ENCODE peak calls at places on chromosome 11, in ten cellular contexts. H, I, O, W, C, V, F, G, U and J are unnamed samples.
A peak's percentile ranks its signal among the peaks of the same experiment; 100 is the strongest.

GRCh38 chr11:35274909-35275807 is 136.2 kb downstream of the CD44 start:
- DNase-seq in W (peak; percentile 85), U (peak; percentile 94), I (peak; percentile 90), F (peak; percentile 47), V (peak; percentile 91), O (peak; percentile 76), H (peak; percentile 3), C (peak; percentile 88), G (peak; percentile 23), J (no peak)

GRCh38 chr11:69105431-69106123 is 50.2 kb upstream of the SMIM38 start:
- DNase-seq in H (no peak), C (no peak), U (no peak), V (no peak), I (peak; percentile 50), G (no peak), O (no peak), W (no peak), F (no peak), J (no peak)

GRCh38 chr11:48055292-48056132 is 75.2 kb downstream of the PTPRJ start:
- DNase-seq in U (peak; percentile 54), H (no peak), C (peak; percentile 88), G (peak; percentile 45), I (no peak), O (peak; percentile 48), V (no peak), F (no peak), W (no peak), J (peak; percentile 84)

GRCh38 chr11:74011360-74012071 is 2.6 kb upstream of the UCP3 start:
- DNase-seq in V (no peak), F (no peak), W (no peak), H (no peak), C (no peak), U (no peak), G (no peak), O (no peak), I (no peak), J (no peak)

GRCh38 chr11:115587718-115588342 is 83.6 kb upstream of the CADM1 start:
- DNase-seq in F (no peak), G (no peak), V (no peak), C (no peak), H (no peak), U (no peak), O (no peak), I (no peak), W (no peak), J (no peak)

GRCh38 chr11:11697796-11698195 is 76.0 kb upstream of the GALNT18 start:
- DNase-seq in G (no peak), O (no peak), W (no peak), C (no peak), U (no peak), V (no peak), H (no peak), F (no peak), I (no peak), J (no peak)

GRCh38 chr11:9601876-9602199 is 28.4 kb downstream of the WEE1 start:
- DNase-seq in F (no peak), O (no peak), I (no peak), W (no peak), C (no peak), V (no peak), U (no peak), H (no peak), G (no peak), J (no peak)

GRCh38 chr11:123434262-123434661 is 4.2 kb downstream of the GRAMD1B start:
- DNase-seq in W (peak; percentile 11), U (no peak), G (peak; percentile 40), O (no peak), C (no peak), V (peak; percentile 54), I (no peak), F (no peak), H (peak; percentile 41), J (no peak)

GRCh38 chr11:67356867-67357561 is 3.7 kb upstream of the POLD4 start:
- DNase-seq in I (peak; percentile 82), F (no peak), O (peak; percentile 76), G (peak; percentile 88), H (peak; percentile 90), U (peak; percentile 78), V (peak; percentile 75), C (peak; percentile 60), W (peak; percentile 79), J (peak; percentile 73)

GRCh38 chr11:124863137-124863825 is 2.0 kb upstream of the ROBO3 start:
- DNase-seq in C (no peak), V (peak; percentile 61), U (peak; percentile 47), W (no peak), G (peak; percentile 17), F (no peak), I (no peak), H (peak; percentile 95), O (peak; percentile 62), J (no peak)

GRCh38 chr11:44572884-44573283 is 7.4 kb downstream of the CD82 start:
- DNase-seq in G (peak; percentile 36), O (no peak), V (no peak), H (no peak), I (peak; percentile 80), W (no peak), U (peak; percentile 79), F (no peak), C (no peak), J (no peak)

GRCh38 chr11:113643701-113644100 is 62.4 kb downstream of the TMPRSS5 start:
- DNase-seq in I (no peak), C (no peak), V (no peak), G (no peak), W (no peak), U (no peak), F (no peak), H (no peak), O (no peak), J (no peak)

GRCh38 chr11:112113539-112114457 is 27.1 kb downstream of the SDHD start:
- DNase-seq in F (no peak), U (no peak), G (peak; percentile 69), I (no peak), C (peak; percentile 10), W (no peak), H (peak; percentile 58), O (no peak), V (no peak), J (no peak)

GRCh38 chr11:132186699-132187098 is 816.3 kb downstream of the NTM start:
- DNase-seq in I (no peak), C (no peak), U (no peak), O (no peak), W (no peak), G (no peak), H (peak; percentile 23), F (no peak), V (no peak), J (no peak)

GRCh38 chr11:9459573-9460321 is 1.1 kb upstream of the ZNF143 start:
- DNase-seq in H (no peak), G (peak; percentile 32), I (no peak), C (peak; percentile 12), V (no peak), O (no peak), F (no peak), U (peak; percentile 12), W (no peak), J (peak; percentile 54)

GRCh38 chr11:22192642-22193347 is at the start of gene ANO5:
- DNase-seq in G (peak; percentile 78), H (peak; percentile 87), F (peak; percentile 7), I (peak; percentile 88), U (peak; percentile 85), O (peak; percentile 56), V (peak; percentile 64), W (peak; percentile 83), C (peak; percentile 27), J (no peak)

DNA sequence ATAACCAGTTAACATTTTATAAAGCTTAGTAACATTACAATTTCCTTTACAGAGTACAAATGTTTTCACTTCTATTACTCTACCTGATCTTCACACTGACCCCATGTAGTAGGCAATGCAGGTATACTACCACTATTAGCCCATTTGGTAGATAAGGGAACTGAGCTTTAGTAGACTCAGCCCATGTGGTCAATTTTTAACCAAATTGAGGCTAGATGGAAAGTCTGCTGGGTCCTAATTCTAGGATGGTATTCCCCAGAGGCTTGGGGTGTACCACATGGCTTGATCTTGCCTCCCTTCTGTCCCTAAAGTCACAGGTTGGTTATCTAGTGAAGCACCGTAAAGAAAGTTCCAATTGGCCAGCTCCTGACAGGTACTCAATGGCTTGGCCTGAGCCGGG is 48.2 kb downstream of the NRXN2 start:
- DNase-seq in F (no peak), H (no peak), U (no peak), C (no peak), V (no peak), W (no peak), G (no peak), O (no peak), I (no peak), J (no peak)
- H3K27me3 ChIP-seq in F (no peaks in the 10 kb centered on the region), H (peaks cover 46% of the 10 kb centered on the region), U (no peaks in the 10 kb centered on the region), C (peaks cover 5% of the 10 kb centered on the region), V (peaks cover 3% of the 10 kb centered on the region), W (no peaks in the 10 kb centered on the region), G (peaks cover 11% of the 10 kb centered on the region), O (no peaks in the 10 kb centered on the region), I (no peaks in the 10 kb centered on the region), J (peaks cover 3% of the 10 kb centered on the region)

GRCh38 chr11:118272001-118272400 is 7.9 kb upstream of the MPZL2 start:
- DNase-seq in V (no peak), H (no peak), I (no peak), W (no peak), U (no peak), O (no peak), F (no peak), C (no peak), G (no peak), J (no peak)
- H3K27me3 ChIP-seq in V (no peaks in the 10 kb centered on the region), H (peaks cover 54% of the 10 kb centered on the region), I (no peaks in the 10 kb centered on the region), W (peaks cover 15% of the 10 kb centered on the region), U (no peaks in the 10 kb centered on the region), O (no peaks in the 10 kb centered on the region), F (no peaks in the 10 kb centered on the region), C (no peaks in the 10 kb centered on the region), G (no peaks in the 10 kb centered on the region), J (no peaks in the 10 kb centered on the region)

DNA sequence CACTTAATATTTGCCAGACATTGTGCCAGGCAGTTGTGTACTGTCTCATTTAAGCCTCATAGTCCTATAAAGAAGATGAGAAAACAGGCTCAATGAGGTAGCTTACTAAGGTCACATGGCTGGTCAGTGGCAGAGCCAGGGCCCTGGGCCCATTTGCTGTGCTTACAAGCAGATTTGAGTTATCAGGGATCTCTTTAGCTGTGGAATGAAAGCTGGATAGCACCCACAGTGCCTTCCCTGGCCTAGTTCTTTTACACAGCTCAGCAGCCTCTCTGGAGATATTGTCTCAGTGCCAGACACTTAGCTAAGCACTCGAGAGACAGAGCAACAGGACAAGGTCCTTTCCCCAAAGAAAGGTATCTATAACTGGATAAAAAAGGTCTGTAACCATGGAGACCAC is 6.1 kb downstream of the TMEM86A start:
- DNase-seq in F (no peak), H (no peak), I (no peak), V (no peak), G (no peak), W (no peak), O (no peak), U (no peak), C (no peak), J (no peak)
- H3K27me3 ChIP-seq in F (no peaks in the 10 kb centered on the region), H (peaks cover 55% of the 10 kb centered on the region), I (no peaks in the 10 kb centered on the region), V (no peaks in the 10 kb centered on the region), G (no peaks in the 10 kb centered on the region), W (no peaks in the 10 kb centered on the region), O (no peaks in the 10 kb centered on the region), U (no peaks in the 10 kb centered on the region), C (no peaks in the 10 kb centered on the region), J (no peaks in the 10 kb centered on the region)

DNA sequence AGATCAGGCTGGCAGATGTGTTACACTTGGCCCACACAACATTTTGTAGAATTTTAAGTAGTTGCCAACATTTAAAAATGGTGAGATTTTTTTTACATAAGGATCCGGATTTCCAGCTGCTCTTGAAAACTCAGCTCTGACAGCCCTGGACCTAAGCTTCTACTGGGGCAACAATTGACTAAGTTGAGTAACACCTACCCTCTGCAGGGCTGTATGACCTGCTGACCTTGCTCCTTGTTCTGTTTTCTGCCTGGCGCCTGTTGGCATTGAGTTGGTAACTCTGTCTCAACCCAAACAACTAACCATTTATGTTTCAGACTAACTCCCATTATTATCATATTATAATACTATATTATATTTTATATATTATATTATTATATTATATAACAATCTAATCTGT is 21.1 kb upstream of the LRRC55 start:
- DNase-seq in U (no peak), F (no peak), G (no peak), H (no peak), O (no peak), C (no peak), V (no peak), W (no peak), I (no peak), J (no peak)
- H3K27me3 ChIP-seq in U (no peaks in the 10 kb centered on the region), F (no peaks in the 10 kb centered on the region), G (no peaks in the 10 kb centered on the region), H (no peaks in the 10 kb centered on the region), O (no peaks in the 10 kb centered on the region), C (no peaks in the 10 kb centered on the region), V (no peaks in the 10 kb centered on the region), W (peaks cover 5% of the 10 kb centered on the region), I (no peaks in the 10 kb centered on the region), J (no peaks in the 10 kb centered on the region)